ENCODE peak calls at places on chromosome 17, in four cellular contexts. U is AG10803, H is Calu3, F is B cell. M is an unnamed sample.

GRCh38 chr17:72169823-72170222 is 49.0 kb downstream of the SOX9 start:
- DNase-seq in U (no peak), H (no peak), F (no peak), M (peak)

GRCh38 chr17:49482144-49482817 is 12.8 kb upstream of the NGFR start:
- DNase-seq in U (peak), H (no peak), F (no peak), M (no peak)

GRCh38 chr17:45693792-45694191 is 90.3 kb upstream of the CRHR1 start:
- DNase-seq in U (no peak), H (no peak), F (no peak), M (no peak)

GRCh38 chr17:45820052-45820780 is 24.5 kb upstream of the SPPL2C start:
- DNase-seq in U (no peak), H (no peak), F (no peak), M (no peak)

GRCh38 chr17:47220531-47220999 is 11.4 kb downstream of the MYL4 start:
- DNase-seq in U (no peak), H (no peak), F (no peak), M (no peak)

GRCh38 chr17:78159575-78160158 is 8.7 kb upstream of the SYNGR2 start:
- DNase-seq in U (peak), H (no peak), F (no peak), M (no peak)

GRCh38 chr17:48644159-48644558 is 18.0 kb upstream of the HOXB9 start:
- DNase-seq in U (peak), H (no peak), F (no peak), M (no peak)

GRCh38 chr17:30600830-30601494 is 123.8 kb downstream of the GOSR1 start:
- DNase-seq in U (peak), H (no peak), F (peak), M (peak)

GRCh38 chr17:43784068-43784467 is 3.8 kb downstream of the CFAP97D1 start:
- DNase-seq in U (peak), H (no peak), F (no peak), M (no peak)

GRCh38 chr17:45382982-45383381 is 49.7 kb downstream of the ARHGAP27 start:
- DNase-seq in U (no peak), H (no peak), F (no peak), M (no peak)

GRCh38 chr17:6435968-6436367 is 1.0 kb upstream of the AIPL1 start:
- DNase-seq in U (peak), H (peak), F (no peak), M (peak)

GRCh38 chr17:31690118-31690517 is 168.9 kb downstream of the COPRS start:
- DNase-seq in U (peak), H (no peak), F (no peak), M (no peak)

GRCh38 chr17:75367312-75367711 is 38.2 kb downstream of the GRB2 start:
- DNase-seq in U (peak), H (no peak), F (no peak), M (no peak)

GRCh38 chr17:3972281-3972731 is 8.1 kb upstream of the ATP2A3 start:
- DNase-seq in U (no peak), H (no peak), F (no peak), M (no peak)

GRCh38 chr17:7380855-7381683 is at the start of gene TNK1:
- DNase-seq in U (no peak), H (peak), F (no peak), M (no peak)

GRCh38 chr17:72715906-72716572 is 376.4 kb downstream of the SLC39A11 start:
- DNase-seq in U (peak), H (peak), F (no peak), M (no peak)

GRCh38 chr17:40219073-40219860 is at the start of gene WIPF2:
- DNase-seq in U (peak), H (peak), F (peak), M (peak)

GRCh38 chr17:76104140-76104895 is 731 bp upstream of the EXOC7 start:
- DNase-seq in U (no peak), H (no peak), F (no peak), M (no peak)

GRCh38 chr17:69523252-69523861 is 108.9 kb downstream of the MAP2K6 start:
- DNase-seq in U (peak), H (peak), F (no peak), M (peak)

GRCh38 chr17:73485130-73485529 is 159.1 kb downstream of the SDK2 start:
- DNase-seq in U (no peak), H (no peak), F (no peak), M (no peak)

GRCh38 chr17:44533533-44534246 is 23.6 kb upstream of the FZD2 start:
- DNase-seq in U (peak), H (peak), F (peak), M (peak)

GRCh38 chr17:58330997-58331814 is 2.6 kb upstream of the TSPOAP1 start:
- DNase-seq in U (no peak), H (no peak), F (peak), M (no peak)

GRCh38 chr17:58328195-58329034 is at the start of gene TSPOAP1:
- DNase-seq in U (no peak), H (no peak), F (peak), M (peak)

GRCh38 chr17:58329035-58329807 is 626 bp upstream of the TSPOAP1 start:
- DNase-seq in U (no peak), H (no peak), F (peak), M (peak)

GRCh38 chr17:58330544-58330996 is 2.0 kb upstream of the TSPOAP1 start:
- DNase-seq in U (no peak), H (no peak), F (peak), M (no peak)

DNA sequence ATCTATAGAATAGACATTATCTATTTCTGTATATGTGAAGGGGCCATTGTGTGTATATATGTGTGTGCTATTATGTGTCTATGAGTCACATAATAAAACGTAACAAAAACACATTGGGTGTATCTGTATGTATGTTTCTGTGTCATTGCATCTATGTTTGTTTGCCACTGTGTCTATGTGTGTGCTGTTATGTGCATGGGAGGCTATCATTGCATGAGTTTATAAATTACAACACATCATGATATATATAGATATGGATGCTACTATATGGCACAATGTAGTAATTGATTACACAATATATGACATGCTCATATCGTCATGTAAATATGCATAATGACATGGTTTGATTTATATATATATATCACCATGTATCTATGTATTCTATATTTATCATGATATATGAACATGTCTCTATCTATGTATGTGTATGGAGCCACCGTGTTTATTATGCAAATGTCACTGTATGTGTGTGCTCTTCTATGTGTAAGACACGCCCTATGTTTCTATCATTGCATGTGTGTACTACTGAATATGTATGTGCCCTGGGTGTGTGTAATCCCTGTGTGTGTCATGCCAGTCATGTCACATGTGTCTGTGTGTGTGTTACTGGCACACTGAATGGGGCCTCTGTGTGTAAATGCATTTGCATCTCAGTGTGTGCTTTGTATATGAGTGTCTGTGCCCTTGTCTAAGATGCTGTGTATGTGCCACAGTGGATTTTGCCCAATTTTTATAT is 1.4 kb upstream of the TSPOAP1 start:
- DNase-seq in U (no peak), H (no peak), F (peak), M (no peak)
- TF ChIP-seq CTCF in U (no peak), H (no peak), F (no peak), M (no peak)

DNA sequence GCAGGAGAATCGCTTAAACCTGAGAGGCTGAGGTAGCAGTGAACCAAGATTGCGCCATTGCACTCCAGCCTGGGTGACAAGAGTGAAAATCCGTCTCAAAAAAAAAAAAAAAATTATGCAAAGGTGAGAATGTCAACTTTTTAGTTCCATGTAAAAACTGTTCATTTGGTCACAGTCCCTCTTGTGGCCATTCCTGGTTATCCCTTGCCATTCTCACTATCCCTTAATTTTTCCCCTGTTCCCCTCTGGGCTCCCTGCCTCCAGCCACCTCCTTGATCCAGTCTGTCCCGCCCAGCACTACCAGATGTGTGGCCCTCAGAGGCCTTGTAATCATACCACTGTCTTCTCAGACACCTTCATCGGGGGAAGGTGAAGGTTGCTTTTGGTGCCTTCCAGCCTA is 23.4 kb downstream of the DCAF7 start:
- DNase-seq in U (peak), H (no peak), F (no peak), M (no peak)
- TF ChIP-seq CTCF in U (peak), H (no peak), F (no peak), M (no peak)

DNA sequence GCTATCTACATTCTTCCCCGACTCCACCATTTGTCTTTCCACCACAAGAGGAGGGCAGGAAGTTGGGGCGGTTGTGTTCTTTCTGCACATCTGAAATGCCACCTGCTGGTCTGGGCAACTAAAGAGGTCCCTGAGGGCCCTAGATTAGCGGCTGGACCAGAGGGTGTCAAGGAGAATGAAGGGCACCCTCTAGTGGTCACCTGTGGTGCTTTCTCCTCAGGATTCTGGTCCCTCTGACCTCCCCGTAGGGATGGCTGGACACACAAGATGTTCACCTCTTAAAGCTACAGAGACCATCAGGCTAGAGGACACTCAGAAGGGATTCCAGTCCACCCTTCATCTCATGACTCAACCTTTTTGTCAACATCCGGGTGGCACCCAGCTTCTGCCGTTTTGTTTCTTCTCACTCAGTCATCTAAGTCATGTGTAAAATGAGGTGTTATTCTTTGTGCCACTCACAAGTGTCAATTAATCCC is 2.9 kb upstream of the SCIMP start:
- DNase-seq in U (peak), H (peak), F (peak), M (no peak)
- TF ChIP-seq CTCF in U (peak), H (peak), F (peak), M (peak)

GRCh38 chr17:688100-688989 is 26.3 kb downstream of the VPS53 start:
- DNase-seq in U (peak), H (no peak), F (no peak), M (no peak)
- TF ChIP-seq CTCF in U (peak), H (no peak), F (no peak), M (no peak)

DNA sequence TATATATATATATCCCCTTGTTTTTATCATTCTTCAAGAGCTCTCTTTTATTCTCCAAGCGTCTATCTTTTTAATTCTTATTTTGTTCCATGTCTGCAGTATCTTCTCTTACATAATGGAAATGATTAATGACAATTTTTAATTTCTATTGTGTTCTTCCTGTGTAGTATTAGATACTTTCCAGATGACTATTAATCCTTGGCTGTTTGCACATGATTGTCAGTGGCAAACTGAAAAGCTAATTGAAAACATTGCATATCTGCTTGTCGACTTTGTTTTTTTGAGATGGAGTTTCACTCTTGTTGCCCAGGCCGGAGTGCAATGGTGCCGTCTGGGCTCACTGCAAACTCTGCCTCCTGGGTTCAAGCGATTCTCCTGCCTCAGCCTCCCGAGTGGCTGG is 124.7 kb downstream of the BCAS3 start:
- DNase-seq in U (peak), H (no peak), F (no peak), M (no peak)
- TF ChIP-seq CTCF in U (no peak), H (no peak), F (no peak), M (no peak)

DNA sequence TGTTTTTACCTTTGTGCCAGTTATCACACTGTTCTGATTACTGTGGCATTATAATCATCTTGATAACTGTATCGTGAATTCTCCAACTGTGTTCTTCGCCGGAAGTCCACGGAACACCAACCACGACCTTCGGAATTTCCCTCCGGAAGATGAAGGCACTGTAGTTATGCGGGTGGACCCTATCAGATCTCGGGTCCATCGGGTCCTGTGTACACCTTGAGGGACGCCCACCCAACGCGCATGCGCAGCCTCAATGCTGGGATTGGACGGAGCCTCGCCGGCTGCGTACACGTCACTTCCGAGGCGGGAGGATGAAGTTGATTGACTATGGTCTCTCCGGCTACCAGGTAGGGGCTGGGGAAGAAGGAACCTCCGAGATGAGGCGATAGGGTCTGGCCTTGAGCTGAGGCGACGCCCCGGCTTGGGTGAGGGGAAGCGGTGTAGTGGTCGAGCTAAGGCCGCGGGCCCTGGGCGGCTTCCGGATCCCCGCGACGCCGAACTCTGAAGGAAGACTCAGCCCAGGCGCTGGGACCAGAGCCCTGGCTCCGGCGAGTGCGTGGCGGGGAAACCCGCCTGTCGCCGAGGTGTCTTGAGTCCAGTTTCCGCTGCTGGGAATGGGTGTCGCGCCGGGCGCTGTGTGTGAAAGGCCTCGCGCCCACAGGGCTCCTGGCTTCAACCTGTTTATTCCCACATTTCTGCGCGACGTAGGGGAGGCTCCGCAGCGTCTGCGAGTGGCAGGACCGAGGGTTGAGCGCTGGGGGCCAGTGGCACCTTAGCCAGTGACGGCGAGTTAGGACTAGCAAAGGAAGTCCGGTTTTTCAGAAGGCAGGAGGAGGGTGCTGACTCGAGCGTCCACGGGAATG is at the start of gene DHRS7B:
- DNase-seq in U (peak), H (peak), F (peak), M (peak)
- TF ChIP-seq CTCF in U (peak), H (no peak), F (no peak), M (no peak)

DNA sequence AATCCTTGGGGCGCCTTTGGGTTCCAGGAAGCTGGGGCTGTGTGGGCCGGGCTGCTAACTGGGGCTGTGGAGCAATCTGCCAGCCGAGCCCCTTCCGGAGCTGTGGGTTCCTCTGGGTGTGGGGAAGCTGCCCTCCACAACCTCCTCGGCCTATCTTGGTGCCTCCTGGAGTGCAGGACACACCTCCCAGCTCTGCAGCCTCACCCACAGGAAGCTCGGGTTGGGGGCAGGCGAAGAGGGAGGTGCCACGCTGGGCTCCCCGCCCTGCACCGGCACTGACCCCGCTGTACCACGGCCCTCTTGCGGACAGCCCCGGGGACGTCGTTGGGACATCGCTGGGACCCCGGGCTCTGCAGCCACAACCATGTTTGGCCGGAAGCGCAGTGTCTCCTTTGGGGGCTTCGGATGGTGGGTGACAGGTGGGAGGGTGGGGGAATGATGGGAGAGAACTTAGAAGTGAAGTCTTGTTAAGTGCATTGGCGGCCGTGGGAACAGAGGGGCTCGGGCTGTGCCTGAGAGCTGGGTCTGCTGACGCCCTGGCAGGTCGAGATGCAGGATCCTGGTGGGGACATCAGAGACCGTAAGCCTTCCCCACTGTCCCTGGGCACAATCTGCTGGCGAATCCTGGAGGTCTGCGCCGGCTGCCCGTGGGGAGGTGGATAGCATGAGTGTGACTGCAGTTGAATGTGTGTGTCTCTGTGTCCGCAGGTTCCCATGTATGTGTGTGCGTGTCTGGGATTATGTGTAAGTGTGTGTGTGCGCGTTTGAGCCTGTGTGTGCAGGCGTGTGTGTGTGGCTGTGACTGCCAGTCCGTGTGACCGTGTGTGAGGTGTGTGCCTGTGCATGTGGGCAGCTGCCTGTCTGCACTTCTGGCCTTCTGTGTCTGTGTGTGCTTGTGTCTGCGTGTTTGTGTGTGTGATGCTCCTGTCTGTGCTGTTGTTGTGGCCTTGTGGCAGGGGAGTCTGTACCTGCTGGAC is at the start of gene RAP1GAP2:
- DNase-seq in U (no peak), H (peak), F (peak), M (no peak)
- TF ChIP-seq CTCF in U (no peak), H (no peak), F (no peak), M (no peak)

DNA sequence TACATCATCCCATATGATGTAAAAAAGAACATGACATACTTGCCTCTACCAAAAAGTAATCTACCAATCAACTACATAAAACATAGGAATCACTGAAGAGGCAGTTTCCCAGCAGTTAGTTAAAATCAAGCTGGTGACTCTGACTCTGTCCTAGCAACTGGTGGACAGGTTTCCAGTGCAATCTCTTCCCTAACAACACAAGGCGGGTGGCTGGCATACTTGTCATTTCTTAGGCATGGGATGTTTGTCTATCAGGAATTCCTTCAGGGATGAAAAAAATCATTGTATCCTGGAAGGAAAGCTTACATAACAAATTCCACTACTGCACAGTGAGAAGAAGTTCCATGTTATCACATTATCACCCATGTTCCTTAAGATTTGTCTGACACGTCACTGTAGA is 50.9 kb downstream of the HELZ start:
- DNase-seq in U (peak), H (no peak), F (no peak), M (no peak)
- TF ChIP-seq CTCF in U (no peak), H (no peak), F (no peak), M (no peak)

GRCh38 chr17:33447090-33447489 is 154.0 kb upstream of the ASIC2 start:
- DNase-seq in U (no peak), H (no peak), F (no peak), M (no peak)
- TF ChIP-seq CTCF in U (no peak), H (no peak), F (no peak), M (no peak)